ENCODE peak calls at places on chromosomes 4 and X, in ten cellular contexts. N, H, P, J, Z, E, Q, W, O and B are unnamed samples.

GRCh38 chrX:112545051-112545450 is 134.7 kb downstream of the LHFPL1 start:
- DNase-seq in N (no peak), H (no peak), P (no peak), J (no peak), Z (no peak), E (peak; percentile 76), Q (no peak), W (no peak), O (no peak), B (no peak)

GRCh38 chrX:68589372-68589753 is 58.1 kb upstream of the STARD8 start:
- DNase-seq in N (no peak), H (no peak), P (no peak), J (no peak), Z (no peak), E (no peak), Q (no peak), W (no peak), O (no peak), B (no peak)

GRCh38 chr4:74659576-74660411 is 134.5 kb downstream of the BTC start:
- DNase-seq in N (no peak), H (no peak), P (peak; percentile 97), J (no peak), Z (peak; percentile 100), E (peak; percentile 97), Q (no peak), W (no peak), O (peak; percentile 97), B (no peak)

GRCh38 chrX:100935767-100936166 is 7.0 kb upstream of the XKRX start:
- DNase-seq in N (no peak), H (no peak), P (no peak), J (no peak), Z (no peak), E (no peak), Q (no peak), W (no peak), O (no peak), B (no peak)

GRCh38 chr4:2252530-2252924 is 9.4 kb downstream of the MXD4 start:
- DNase-seq in N (no peak), H (no peak), P (no peak), J (no peak), Z (no peak), E (no peak), Q (no peak), W (no peak), O (no peak), B (no peak)

GRCh38 chr4:88320780-88321373 is 36.5 kb upstream of the PPM1K start:
- DNase-seq in N (no peak), H (peak; percentile 33), P (peak; percentile 49), J (no peak), Z (no peak), E (peak; percentile 62), Q (no peak), W (no peak), O (peak; percentile 43), B (peak; percentile 57)

GRCh38 chr4:177441061-177441802 is 1.0 kb downstream of the AGA start:
- DNase-seq in N (no peak), H (no peak), P (peak; percentile 38), J (no peak), Z (peak; percentile 37), E (no peak), Q (no peak), W (no peak), O (peak; percentile 53), B (peak; percentile 25)

GRCh38 chr4:111977419-111977965 is 167.8 kb upstream of the FAM241A start:
- DNase-seq in N (no peak), H (no peak), P (no peak), J (no peak), Z (peak; percentile 28), E (no peak), Q (no peak), W (no peak), O (no peak), B (no peak)

GRCh38 chr4:110364911-110365520 is 110.9 kb upstream of the ENPEP start:
- DNase-seq in N (no peak), H (no peak), P (peak; percentile 68), J (no peak), Z (no peak), E (no peak), Q (no peak), W (no peak), O (no peak), B (no peak)

GRCh38 chr4:165635261-165635838 is 237.7 kb upstream of the TLL1 start:
- DNase-seq in N (no peak), H (no peak), P (no peak), J (no peak), Z (no peak), E (no peak), Q (no peak), W (no peak), O (no peak), B (no peak)

GRCh38 chr4:98113005-98113404 is 30.3 kb downstream of the STPG2 start:
- DNase-seq in N (no peak), H (no peak), P (peak; percentile 30), J (no peak), Z (peak; percentile 35), E (peak; percentile 27), Q (no peak), W (peak; percentile 80), O (peak; percentile 18), B (peak; percentile 52)

GRCh38 chr4:145881585-145881984 is 57.0 kb downstream of the ZNF827 start:
- DNase-seq in N (no peak), H (no peak), P (no peak), J (no peak), Z (no peak), E (no peak), Q (no peak), W (no peak), O (no peak), B (no peak)

GRCh38 chr4:185838514-185839203 is 26.7 kb upstream of the SORBS2 start:
- DNase-seq in N (no peak), H (no peak), P (no peak), J (no peak), Z (no peak), E (no peak), Q (no peak), W (no peak), O (no peak), B (no peak)

GRCh38 chr4:8537041-8537461 is 43.1 kb upstream of the GPR78 start:
- DNase-seq in N (no peak), H (no peak), P (peak; percentile 86), J (no peak), Z (peak; percentile 90), E (peak; percentile 94), Q (peak; percentile 23), W (no peak), O (peak; percentile 95), B (no peak)